ENCODE peak calls at places on chromosomes 13 and 19, in five cellular contexts. One of them, this sample, is unnamed.

GRCh38 chr19:55210120-55210493 is 806 bp upstream of the PTPRH start:
- DNase-seq in stimulated activated CD8-positive, alpha-beta memory T cell treated with anti-CD3 and anti-CD28 coated beads, Interleukin-7, amount 100 ng/mL, for 1 hour: no peak
- DNase-seq in NCI-H1105 treated with DMSO at 0.1 percent for 48 hours: no peak
- DNase-seq in PC-9: peak; percentile 99
- DNase-seq in stimulated activated effector memory CD8-positive, alpha-beta T cell treated with anti-CD3 and anti-CD28 coated beads, Interleukin-12 subunit alpha, Interleukin-12 subunit beta, amount 100 ng/mL, for 72 hours: no peak
- DNase-seq in this sample: peak; percentile 48

GRCh38 chr19:47369923-47370625 is 21.0 kb downstream of the DHX34 start:
- DNase-seq in stimulated activated CD8-positive, alpha-beta memory T cell treated with anti-CD3 and anti-CD28 coated beads, Interleukin-7, amount 100 ng/mL, for 1 hour: no peak
- DNase-seq in NCI-H1105 treated with DMSO at 0.1 percent for 48 hours: no peak
- DNase-seq in stimulated activated effector memory CD8-positive, alpha-beta T cell treated with anti-CD3 and anti-CD28 coated beads, Interleukin-12 subunit alpha, Interleukin-12 subunit beta, amount 100 ng/mL, for 72 hours: no peak
- DNase-seq in PC-9: no peak
- DNase-seq in this sample: no peak

GRCh38 chr13:99967884-99968520 is 3.6 kb downstream of the ZIC5 start:
- DNase-seq in stimulated activated CD8-positive, alpha-beta memory T cell treated with anti-CD3 and anti-CD28 coated beads, Interleukin-7, amount 100 ng/mL, for 1 hour: no peak
- DNase-seq in NCI-H1105 treated with DMSO at 0.1 percent for 48 hours: no peak
- DNase-seq in PC-9: no peak
- DNase-seq in stimulated activated effector memory CD8-positive, alpha-beta T cell treated with anti-CD3 and anti-CD28 coated beads, Interleukin-12 subunit alpha, Interleukin-12 subunit beta, amount 100 ng/mL, for 72 hours: no peak
- DNase-seq in this sample: no peak

GRCh38 chr13:62846302-62846701 is 1430.7 kb upstream of the PCDH20 start:
- DNase-seq in PC-9: no peak
- DNase-seq in NCI-H1105 treated with DMSO at 0.1 percent for 48 hours: no peak
- DNase-seq in stimulated activated effector memory CD8-positive, alpha-beta T cell treated with anti-CD3 and anti-CD28 coated beads, Interleukin-12 subunit alpha, Interleukin-12 subunit beta, amount 100 ng/mL, for 72 hours: no peak
- DNase-seq in stimulated activated CD8-positive, alpha-beta memory T cell treated with anti-CD3 and anti-CD28 coated beads, Interleukin-7, amount 100 ng/mL, for 1 hour: no peak
- DNase-seq in this sample: no peak

GRCh38 chr19:28393574-28394336 is 819.2 kb downstream of the UQCRFS1 start:
- DNase-seq in PC-9: no peak
- DNase-seq in NCI-H1105 treated with DMSO at 0.1 percent for 48 hours: no peak
- DNase-seq in stimulated activated effector memory CD8-positive, alpha-beta T cell treated with anti-CD3 and anti-CD28 coated beads, Interleukin-12 subunit alpha, Interleukin-12 subunit beta, amount 100 ng/mL, for 72 hours: no peak
- DNase-seq in stimulated activated CD8-positive, alpha-beta memory T cell treated with anti-CD3 and anti-CD28 coated beads, Interleukin-7, amount 100 ng/mL, for 1 hour: no peak
- DNase-seq in this sample: no peak

GRCh38 chr19:41928754-41929535 is 696 bp upstream of the ERFL start:
- DNase-seq in NCI-H1105 treated with DMSO at 0.1 percent for 48 hours: no peak
- DNase-seq in stimulated activated CD8-positive, alpha-beta memory T cell treated with anti-CD3 and anti-CD28 coated beads, Interleukin-7, amount 100 ng/mL, for 1 hour: no peak
- DNase-seq in PC-9: no peak
- DNase-seq in stimulated activated effector memory CD8-positive, alpha-beta T cell treated with anti-CD3 and anti-CD28 coated beads, Interleukin-12 subunit alpha, Interleukin-12 subunit beta, amount 100 ng/mL, for 72 hours: no peak
- DNase-seq in this sample: no peak

GRCh38 chr13:98484289-98485219 is 92.4 kb downstream of the STK24 start:
- DNase-seq in stimulated activated CD8-positive, alpha-beta memory T cell treated with anti-CD3 and anti-CD28 coated beads, Interleukin-7, amount 100 ng/mL, for 1 hour: peak; percentile 24
- DNase-seq in PC-9: peak; percentile 100
- DNase-seq in NCI-H1105 treated with DMSO at 0.1 percent for 48 hours: peak; percentile 42
- DNase-seq in stimulated activated effector memory CD8-positive, alpha-beta T cell treated with anti-CD3 and anti-CD28 coated beads, Interleukin-12 subunit alpha, Interleukin-12 subunit beta, amount 100 ng/mL, for 72 hours: peak; percentile 21
- DNase-seq in this sample: peak; percentile 85

GRCh38 chr13:80975903-80976302 is 635.0 kb upstream of the SPRY2 start:
- DNase-seq in stimulated activated CD8-positive, alpha-beta memory T cell treated with anti-CD3 and anti-CD28 coated beads, Interleukin-7, amount 100 ng/mL, for 1 hour: no peak
- DNase-seq in stimulated activated effector memory CD8-positive, alpha-beta T cell treated with anti-CD3 and anti-CD28 coated beads, Interleukin-12 subunit alpha, Interleukin-12 subunit beta, amount 100 ng/mL, for 72 hours: no peak
- DNase-seq in PC-9: no peak
- DNase-seq in NCI-H1105 treated with DMSO at 0.1 percent for 48 hours: no peak
- DNase-seq in this sample: no peak

GRCh38 chr13:52804202-52804641 is 44.2 kb downstream of the PCDH8 start:
- DNase-seq in stimulated activated effector memory CD8-positive, alpha-beta T cell treated with anti-CD3 and anti-CD28 coated beads, Interleukin-12 subunit alpha, Interleukin-12 subunit beta, amount 100 ng/mL, for 72 hours: no peak
- DNase-seq in PC-9: no peak
- DNase-seq in stimulated activated CD8-positive, alpha-beta memory T cell treated with anti-CD3 and anti-CD28 coated beads, Interleukin-7, amount 100 ng/mL, for 1 hour: no peak
- DNase-seq in NCI-H1105 treated with DMSO at 0.1 percent for 48 hours: no peak
- DNase-seq in this sample: no peak

GRCh38 chr13:30308548-30308947 is 1.2 kb upstream of the KATNAL1 start:
- DNase-seq in stimulated activated effector memory CD8-positive, alpha-beta T cell treated with anti-CD3 and anti-CD28 coated beads, Interleukin-12 subunit alpha, Interleukin-12 subunit beta, amount 100 ng/mL, for 72 hours: no peak
- DNase-seq in NCI-H1105 treated with DMSO at 0.1 percent for 48 hours: no peak
- DNase-seq in stimulated activated CD8-positive, alpha-beta memory T cell treated with anti-CD3 and anti-CD28 coated beads, Interleukin-7, amount 100 ng/mL, for 1 hour: no peak
- DNase-seq in PC-9: no peak
- DNase-seq in this sample: no peak

GRCh38 chr19:56126983-56127780 is 6.1 kb upstream of the ZNF787 start:
- DNase-seq in NCI-H1105 treated with DMSO at 0.1 percent for 48 hours: no peak
- DNase-seq in stimulated activated effector memory CD8-positive, alpha-beta T cell treated with anti-CD3 and anti-CD28 coated beads, Interleukin-12 subunit alpha, Interleukin-12 subunit beta, amount 100 ng/mL, for 72 hours: no peak
- DNase-seq in stimulated activated CD8-positive, alpha-beta memory T cell treated with anti-CD3 and anti-CD28 coated beads, Interleukin-7, amount 100 ng/mL, for 1 hour: no peak
- DNase-seq in PC-9: peak; percentile 28
- DNase-seq in this sample: no peak

GRCh38 chr13:24630851-24631341 is 49.3 kb upstream of the ATP12A start:
- DNase-seq in NCI-H1105 treated with DMSO at 0.1 percent for 48 hours: no peak
- DNase-seq in stimulated activated CD8-positive, alpha-beta memory T cell treated with anti-CD3 and anti-CD28 coated beads, Interleukin-7, amount 100 ng/mL, for 1 hour: no peak
- DNase-seq in stimulated activated effector memory CD8-positive, alpha-beta T cell treated with anti-CD3 and anti-CD28 coated beads, Interleukin-12 subunit alpha, Interleukin-12 subunit beta, amount 100 ng/mL, for 72 hours: no peak
- DNase-seq in PC-9: peak; percentile 73
- DNase-seq in this sample: peak; percentile 34

GRCh38 chr13:75173457-75174356 is 308.3 kb downstream of the TBC1D4 start:
- DNase-seq in stimulated activated CD8-positive, alpha-beta memory T cell treated with anti-CD3 and anti-CD28 coated beads, Interleukin-7, amount 100 ng/mL, for 1 hour: no peak
- DNase-seq in stimulated activated effector memory CD8-positive, alpha-beta T cell treated with anti-CD3 and anti-CD28 coated beads, Interleukin-12 subunit alpha, Interleukin-12 subunit beta, amount 100 ng/mL, for 72 hours: no peak
- DNase-seq in NCI-H1105 treated with DMSO at 0.1 percent for 48 hours: no peak
- DNase-seq in PC-9: no peak
- DNase-seq in this sample: no peak

GRCh38 chr13:43141685-43142084 is 118.3 kb downstream of the DNAJC15 start:
- DNase-seq in stimulated activated CD8-positive, alpha-beta memory T cell treated with anti-CD3 and anti-CD28 coated beads, Interleukin-7, amount 100 ng/mL, for 1 hour: no peak
- DNase-seq in stimulated activated effector memory CD8-positive, alpha-beta T cell treated with anti-CD3 and anti-CD28 coated beads, Interleukin-12 subunit alpha, Interleukin-12 subunit beta, amount 100 ng/mL, for 72 hours: no peak
- DNase-seq in PC-9: no peak
- DNase-seq in NCI-H1105 treated with DMSO at 0.1 percent for 48 hours: no peak
- DNase-seq in this sample: no peak

GRCh38 chr13:41544824-41545707 is 87.7 kb downstream of the RGCC start:
- DNase-seq in PC-9: peak; percentile 38
- DNase-seq in stimulated activated CD8-positive, alpha-beta memory T cell treated with anti-CD3 and anti-CD28 coated beads, Interleukin-7, amount 100 ng/mL, for 1 hour: no peak
- DNase-seq in NCI-H1105 treated with DMSO at 0.1 percent for 48 hours: no peak
- DNase-seq in stimulated activated effector memory CD8-positive, alpha-beta T cell treated with anti-CD3 and anti-CD28 coated beads, Interleukin-12 subunit alpha, Interleukin-12 subunit beta, amount 100 ng/mL, for 72 hours: no peak
- DNase-seq in this sample: no peak

GRCh38 chr19:16351133-16351809 is 26.6 kb downstream of the KLF2 start:
- DNase-seq in NCI-H1105 treated with DMSO at 0.1 percent for 48 hours: no peak
- DNase-seq in stimulated activated effector memory CD8-positive, alpha-beta T cell treated with anti-CD3 and anti-CD28 coated beads, Interleukin-12 subunit alpha, Interleukin-12 subunit beta, amount 100 ng/mL, for 72 hours: no peak
- DNase-seq in stimulated activated CD8-positive, alpha-beta memory T cell treated with anti-CD3 and anti-CD28 coated beads, Interleukin-7, amount 100 ng/mL, for 1 hour: no peak
- DNase-seq in PC-9: no peak
- DNase-seq in this sample: no peak

GRCh38 chr13:79519252-79519651 is 38.3 kb downstream of the NDFIP2 start:
- DNase-seq in PC-9: no peak
- DNase-seq in NCI-H1105 treated with DMSO at 0.1 percent for 48 hours: no peak
- DNase-seq in stimulated activated effector memory CD8-positive, alpha-beta T cell treated with anti-CD3 and anti-CD28 coated beads, Interleukin-12 subunit alpha, Interleukin-12 subunit beta, amount 100 ng/mL, for 72 hours: no peak
- DNase-seq in stimulated activated CD8-positive, alpha-beta memory T cell treated with anti-CD3 and anti-CD28 coated beads, Interleukin-7, amount 100 ng/mL, for 1 hour: no peak
- DNase-seq in this sample: no peak

GRCh38 chr19:39681416-39681815 is 22.9 kb upstream of the LGALS14 start:
- DNase-seq in stimulated activated effector memory CD8-positive, alpha-beta T cell treated with anti-CD3 and anti-CD28 coated beads, Interleukin-12 subunit alpha, Interleukin-12 subunit beta, amount 100 ng/mL, for 72 hours: no peak
- DNase-seq in PC-9: no peak
- DNase-seq in NCI-H1105 treated with DMSO at 0.1 percent for 48 hours: no peak
- DNase-seq in stimulated activated CD8-positive, alpha-beta memory T cell treated with anti-CD3 and anti-CD28 coated beads, Interleukin-7, amount 100 ng/mL, for 1 hour: no peak
- DNase-seq in this sample: no peak

GRCh38 chr19:30535011-30535410 is 162.8 kb downstream of the ZNF536 start:
- DNase-seq in NCI-H1105 treated with DMSO at 0.1 percent for 48 hours: no peak
- DNase-seq in stimulated activated CD8-positive, alpha-beta memory T cell treated with anti-CD3 and anti-CD28 coated beads, Interleukin-7, amount 100 ng/mL, for 1 hour: no peak
- DNase-seq in stimulated activated effector memory CD8-positive, alpha-beta T cell treated with anti-CD3 and anti-CD28 coated beads, Interleukin-12 subunit alpha, Interleukin-12 subunit beta, amount 100 ng/mL, for 72 hours: no peak
- DNase-seq in PC-9: no peak
- DNase-seq in this sample: no peak

GRCh38 chr13:30078059-30078458 is 227.6 kb upstream of the UBL3 start:
- DNase-seq in stimulated activated effector memory CD8-positive, alpha-beta T cell treated with anti-CD3 and anti-CD28 coated beads, Interleukin-12 subunit alpha, Interleukin-12 subunit beta, amount 100 ng/mL, for 72 hours: no peak
- DNase-seq in PC-9: no peak
- DNase-seq in NCI-H1105 treated with DMSO at 0.1 percent for 48 hours: no peak
- DNase-seq in stimulated activated CD8-positive, alpha-beta memory T cell treated with anti-CD3 and anti-CD28 coated beads, Interleukin-7, amount 100 ng/mL, for 1 hour: no peak
- DNase-seq in this sample: no peak

GRCh38 chr19:49718991-49719390 is 28.1 kb downstream of the CPT1C start:
- DNase-seq in PC-9: no peak
- DNase-seq in NCI-H1105 treated with DMSO at 0.1 percent for 48 hours: no peak
- DNase-seq in stimulated activated CD8-positive, alpha-beta memory T cell treated with anti-CD3 and anti-CD28 coated beads, Interleukin-7, amount 100 ng/mL, for 1 hour: no peak
- DNase-seq in stimulated activated effector memory CD8-positive, alpha-beta T cell treated with anti-CD3 and anti-CD28 coated beads, Interleukin-12 subunit alpha, Interleukin-12 subunit beta, amount 100 ng/mL, for 72 hours: no peak
- DNase-seq in this sample: no peak

GRCh38 chr13:75636339-75637095 is 387 bp downstream of the LMO7 start:
- DNase-seq in NCI-H1105 treated with DMSO at 0.1 percent for 48 hours: peak; percentile 23
- DNase-seq in PC-9: peak; percentile 42
- DNase-seq in stimulated activated CD8-positive, alpha-beta memory T cell treated with anti-CD3 and anti-CD28 coated beads, Interleukin-7, amount 100 ng/mL, for 1 hour: no peak
- DNase-seq in stimulated activated effector memory CD8-positive, alpha-beta T cell treated with anti-CD3 and anti-CD28 coated beads, Interleukin-12 subunit alpha, Interleukin-12 subunit beta, amount 100 ng/mL, for 72 hours: peak; percentile 35
- DNase-seq in this sample: no peak

GRCh38 chr13:33730147-33730546 is 87.8 kb upstream of the RFC3 start:
- DNase-seq in stimulated activated effector memory CD8-positive, alpha-beta T cell treated with anti-CD3 and anti-CD28 coated beads, Interleukin-12 subunit alpha, Interleukin-12 subunit beta, amount 100 ng/mL, for 72 hours: no peak
- DNase-seq in NCI-H1105 treated with DMSO at 0.1 percent for 48 hours: no peak
- DNase-seq in PC-9: no peak
- DNase-seq in stimulated activated CD8-positive, alpha-beta memory T cell treated with anti-CD3 and anti-CD28 coated beads, Interleukin-7, amount 100 ng/mL, for 1 hour: no peak
- DNase-seq in this sample: no peak

GRCh38 chr13:100510208-100510997 is 78.2 kb downstream of the GGACT start:
- DNase-seq in stimulated activated effector memory CD8-positive, alpha-beta T cell treated with anti-CD3 and anti-CD28 coated beads, Interleukin-12 subunit alpha, Interleukin-12 subunit beta, amount 100 ng/mL, for 72 hours: no peak
- DNase-seq in PC-9: no peak
- DNase-seq in stimulated activated CD8-positive, alpha-beta memory T cell treated with anti-CD3 and anti-CD28 coated beads, Interleukin-7, amount 100 ng/mL, for 1 hour: no peak
- DNase-seq in NCI-H1105 treated with DMSO at 0.1 percent for 48 hours: peak; percentile 77
- DNase-seq in this sample: no peak

GRCh38 chr13:47004022-47004421 is 107.2 kb upstream of the HTR2A start:
- DNase-seq in NCI-H1105 treated with DMSO at 0.1 percent for 48 hours: peak; percentile 2
- DNase-seq in PC-9: no peak
- DNase-seq in stimulated activated effector memory CD8-positive, alpha-beta T cell treated with anti-CD3 and anti-CD28 coated beads, Interleukin-12 subunit alpha, Interleukin-12 subunit beta, amount 100 ng/mL, for 72 hours: no peak
- DNase-seq in stimulated activated CD8-positive, alpha-beta memory T cell treated with anti-CD3 and anti-CD28 coated beads, Interleukin-7, amount 100 ng/mL, for 1 hour: no peak
- DNase-seq in this sample: no peak

GRCh38 chr19:52248256-52248655 is 21.1 kb upstream of the ZNF766 start:
- DNase-seq in stimulated activated effector memory CD8-positive, alpha-beta T cell treated with anti-CD3 and anti-CD28 coated beads, Interleukin-12 subunit alpha, Interleukin-12 subunit beta, amount 100 ng/mL, for 72 hours: no peak
- DNase-seq in PC-9: peak; percentile 40
- DNase-seq in stimulated activated CD8-positive, alpha-beta memory T cell treated with anti-CD3 and anti-CD28 coated beads, Interleukin-7, amount 100 ng/mL, for 1 hour: peak; percentile 30
- DNase-seq in NCI-H1105 treated with DMSO at 0.1 percent for 48 hours: peak; percentile 19
- DNase-seq in this sample: peak; percentile 61

GRCh38 chr19:28409859-28410258 is 803.1 kb downstream of the UQCRFS1 start:
- DNase-seq in stimulated activated CD8-positive, alpha-beta memory T cell treated with anti-CD3 and anti-CD28 coated beads, Interleukin-7, amount 100 ng/mL, for 1 hour: no peak
- DNase-seq in NCI-H1105 treated with DMSO at 0.1 percent for 48 hours: no peak
- DNase-seq in PC-9: no peak
- DNase-seq in stimulated activated effector memory CD8-positive, alpha-beta T cell treated with anti-CD3 and anti-CD28 coated beads, Interleukin-12 subunit alpha, Interleukin-12 subunit beta, amount 100 ng/mL, for 72 hours: no peak
- DNase-seq in this sample: no peak

GRCh38 chr13:109818891-109819290 is 32.5 kb upstream of the IRS2 start:
- DNase-seq in PC-9: no peak
- DNase-seq in NCI-H1105 treated with DMSO at 0.1 percent for 48 hours: no peak
- DNase-seq in stimulated activated effector memory CD8-positive, alpha-beta T cell treated with anti-CD3 and anti-CD28 coated beads, Interleukin-12 subunit alpha, Interleukin-12 subunit beta, amount 100 ng/mL, for 72 hours: no peak
- DNase-seq in stimulated activated CD8-positive, alpha-beta memory T cell treated with anti-CD3 and anti-CD28 coated beads, Interleukin-7, amount 100 ng/mL, for 1 hour: no peak
- DNase-seq in this sample: no peak

GRCh38 chr19:44620667-44621066 is 7.3 kb downstream of the IGSF23 start:
- DNase-seq in PC-9: no peak
- DNase-seq in NCI-H1105 treated with DMSO at 0.1 percent for 48 hours: no peak
- DNase-seq in stimulated activated effector memory CD8-positive, alpha-beta T cell treated with anti-CD3 and anti-CD28 coated beads, Interleukin-12 subunit alpha, Interleukin-12 subunit beta, amount 100 ng/mL, for 72 hours: no peak
- DNase-seq in stimulated activated CD8-positive, alpha-beta memory T cell treated with anti-CD3 and anti-CD28 coated beads, Interleukin-7, amount 100 ng/mL, for 1 hour: no peak
- DNase-seq in this sample: no peak

GRCh38 chr19:33194527-33194883 is 375 bp downstream of the LRP3 start:
- DNase-seq in NCI-H1105 treated with DMSO at 0.1 percent for 48 hours: no peak
- DNase-seq in stimulated activated CD8-positive, alpha-beta memory T cell treated with anti-CD3 and anti-CD28 coated beads, Interleukin-7, amount 100 ng/mL, for 1 hour: no peak
- DNase-seq in stimulated activated effector memory CD8-positive, alpha-beta T cell treated with anti-CD3 and anti-CD28 coated beads, Interleukin-12 subunit alpha, Interleukin-12 subunit beta, amount 100 ng/mL, for 72 hours: no peak
- DNase-seq in PC-9: no peak
- DNase-seq in this sample: no peak

GRCh38 chr19:5547881-5548280 is 19.9 kb downstream of the TINCR start:
- DNase-seq in stimulated activated effector memory CD8-positive, alpha-beta T cell treated with anti-CD3 and anti-CD28 coated beads, Interleukin-12 subunit alpha, Interleukin-12 subunit beta, amount 100 ng/mL, for 72 hours: no peak
- DNase-seq in NCI-H1105 treated with DMSO at 0.1 percent for 48 hours: no peak
- DNase-seq in PC-9: peak; percentile 48
- DNase-seq in stimulated activated CD8-positive, alpha-beta memory T cell treated with anti-CD3 and anti-CD28 coated beads, Interleukin-7, amount 100 ng/mL, for 1 hour: no peak
- DNase-seq in this sample: peak; percentile 31

GRCh38 chr13:89066868-89067466 is 1395.8 kb downstream of the SLITRK5 start:
- DNase-seq in PC-9: no peak
- DNase-seq in stimulated activated CD8-positive, alpha-beta memory T cell treated with anti-CD3 and anti-CD28 coated beads, Interleukin-7, amount 100 ng/mL, for 1 hour: no peak
- DNase-seq in stimulated activated effector memory CD8-positive, alpha-beta T cell treated with anti-CD3 and anti-CD28 coated beads, Interleukin-12 subunit alpha, Interleukin-12 subunit beta, amount 100 ng/mL, for 72 hours: no peak
- DNase-seq in NCI-H1105 treated with DMSO at 0.1 percent for 48 hours: peak; percentile 1
- DNase-seq in this sample: no peak